ENCODE peak calls at places on chromosomes 3 and 15, in five cellular contexts. N is fibroblast of pulmonary artery, K is Peyer's patch, M is K562, P is HFF-Myc. F is an unnamed sample.

GRCh38 chr15:73069109-73069508 is 16.8 kb downstream of the NEO1 start:
- DNase-seq in K (no peak), M (no peak), P (no peak), N (no peak), F (no peak)

GRCh38 chr15:39393575-39394335 is 187.1 kb upstream of the THBS1 start:
- DNase-seq in P (no peak), N (no peak), K (no peak), M (no peak), F (no peak)

GRCh38 chr3:68878322-68878721 is 54.0 kb downstream of the TAFA4 start:
- DNase-seq in M (peak; percentile 8), K (no peak), P (no peak), N (peak; percentile 33), F (peak; percentile 45)

GRCh38 chr3:45181496-45181895 is 35.3 kb upstream of the CDCP1 start:
- DNase-seq in N (no peak), K (no peak), M (no peak), P (no peak), F (no peak)

GRCh38 chr15:95793226-95793625 is 537.3 kb upstream of the NR2F2 start:
- DNase-seq in K (no peak), M (no peak), P (peak; percentile 41), N (no peak), F (no peak)

GRCh38 chr15:51775967-51776816 is 24.8 kb downstream of the TMOD2 start:
- DNase-seq in K (peak; percentile 42), P (no peak), N (peak; percentile 67), M (peak; percentile 47), F (peak; percentile 71)

GRCh38 chr3:45659661-45660566 is 29.3 kb upstream of the SACM1L start:
- DNase-seq in K (peak; percentile 35), M (peak; percentile 81), P (no peak), N (peak; percentile 79), F (peak; percentile 79)

GRCh38 chr15:50744601-50745000 is 20.9 kb downstream of the SPPL2A start:
- DNase-seq in K (no peak), M (no peak), N (peak; percentile 29), P (no peak), F (no peak)

GRCh38 chr15:63892794-63893441 is 59.2 kb upstream of the HERC1 start:
- DNase-seq in N (no peak), K (peak; percentile 85), P (no peak), M (no peak), F (no peak)

GRCh38 chr3:74054566-74054965 is 429.8 kb upstream of the PDZRN3 start:
- DNase-seq in N (no peak), P (no peak), K (no peak), M (no peak), F (no peak)

GRCh38 chr3:133276594-133276993 is 123.3 kb upstream of the BFSP2 start:
- DNase-seq in P (no peak), M (no peak), K (no peak), N (no peak), F (no peak)

GRCh38 chr15:83153288-83153687 is 45.8 kb downstream of the TM6SF1 start:
- DNase-seq in N (peak; percentile 25), M (no peak), P (no peak), K (no peak), F (peak; percentile 56)

GRCh38 chr3:162217603-162218002 is 721.0 kb downstream of the OTOL1 start:
- DNase-seq in K (no peak), P (peak; percentile 6), M (no peak), N (no peak), F (no peak)

GRCh38 chr3:146543461-146544012 is 870 bp downstream of the PLSCR1 start:
- DNase-seq in K (no peak), P (no peak), N (peak; percentile 66), M (peak; percentile 22), F (peak; percentile 79)

GRCh38 chr3:186192823-186193222 is 83.9 kb upstream of the ETV5 start:
- DNase-seq in K (no peak), P (no peak), N (no peak), M (no peak), F (no peak)

GRCh38 chr3:186978712-186979111 is 48.4 kb downstream of the ST6GAL1 start:
- DNase-seq in K (no peak), M (no peak), N (no peak), P (no peak), F (no peak)

GRCh38 chr3:195856410-195857084 is 44.8 kb upstream of the MUC4 start:
- DNase-seq in K (no peak), N (no peak), M (peak; percentile 80), P (no peak), F (no peak)

GRCh38 chr3:32384938-32385337 is 6.7 kb upstream of the CMTM7 start:
- DNase-seq in N (peak; percentile 76), K (no peak), M (no peak), P (no peak), F (peak; percentile 88)

GRCh38 chr3:43001094-43001553 is 22.0 kb downstream of the GASK1A start:
- DNase-seq in P (no peak), N (peak; percentile 98), K (no peak), M (no peak), F (peak; percentile 92)

GRCh38 chr3:27990347-27990746 is 251.1 kb upstream of the CMC1 start:
- DNase-seq in P (no peak), K (no peak), N (no peak), M (no peak), F (no peak)

GRCh38 chr3:27985369-27986035 is 255.9 kb upstream of the CMC1 start:
- DNase-seq in M (no peak), P (no peak), N (no peak), K (no peak), F (peak; percentile 65)

GRCh38 chr3:27990837-27991236 is 250.6 kb upstream of the CMC1 start:
- DNase-seq in P (no peak), K (no peak), N (no peak), M (no peak), F (no peak)

GRCh38 chr3:27986204-27986879 is 255.1 kb upstream of the CMC1 start:
- DNase-seq in N (no peak), K (no peak), P (no peak), M (no peak), F (no peak)
- H3K4me3 ChIP-seq in N (no peak overlapping the region), K (no peak overlapping the region), P (no peak overlapping the region), M (no peak overlapping the region), F (no peak overlapping the region)

GRCh38 chr3:2098398-2099027 is at the start of gene CNTN4:
- DNase-seq in K (no peak), N (no peak), P (no peak), M (no peak), F (peak; percentile 3)
- TF ChIP-seq CTCF in K (no peak), N (no peak), P (no peak), M (no peak), F (no peak)

GRCh38 chr15:92184142-92184541 is 209.5 kb upstream of the ST8SIA2 start:
- DNase-seq in N (no peak), P (no peak), M (no peak), K (no peak), F (no peak)

GRCh38 chr15:92184679-92185230 is 208.9 kb upstream of the ST8SIA2 start:
- DNase-seq in M (no peak), N (no peak), K (no peak), P (no peak), F (no peak)

GRCh38 chr15:92178908-92179307 is 214.8 kb upstream of the ST8SIA2 start:
- DNase-seq in K (no peak), M (no peak), N (no peak), P (no peak), F (no peak)
- H3K4me3 ChIP-seq in K (no peak overlapping the region), M (no peak overlapping the region), N (no peak overlapping the region), P (no peak overlapping the region), F (no peak overlapping the region)

GRCh38 chr3:172332256-172333041 is 115.8 kb downstream of the GHSR start:
- DNase-seq in N (peak; percentile 75), K (peak; percentile 56), M (peak; percentile 68), P (peak; percentile 58), F (peak; percentile 73)

GRCh38 chr3:172328282-172328681 is 120.0 kb downstream of the GHSR start:
- DNase-seq in M (no peak), K (no peak), N (no peak), P (no peak), F (no peak)

GRCh38 chr3:172326993-172327392 is 121.3 kb downstream of the GHSR start:
- DNase-seq in M (no peak), N (no peak), P (no peak), K (no peak), F (no peak)

GRCh38 chr3:172330413-172330812 is 117.8 kb downstream of the GHSR start:
- DNase-seq in N (no peak), M (no peak), P (no peak), K (no peak), F (no peak)

GRCh38 chr3:172329070-172329469 is 119.2 kb downstream of the GHSR start:
- DNase-seq in P (no peak), K (no peak), N (no peak), M (no peak), F (no peak)
- TF ChIP-seq CTCF in P (no peak), K (no peak), N (no peak), M (no peak), F (no peak)